ENCODE peak calls at places on chromosomes 2 and 18, in four cellular contexts. A is K562, F is IMR-90, S is GM12878. W is an unnamed sample.

GRCh38 chr2:238793351-238793750 is 54.5 kb upstream of the TWIST2 start:
- DNase-seq in A (no peak), F (peak), S (no peak), W (no peak)

GRCh38 chr2:113858764-113859163 is 31.1 kb upstream of the ACTR3 start:
- DNase-seq in A (peak), S (no peak), F (peak), W (no peak)

GRCh38 chr2:106825161-106825560 is 60.8 kb downstream of the ST6GAL2 start:
- DNase-seq in F (no peak), S (no peak), A (no peak), W (no peak)

GRCh38 chr2:68428746-68429145 is 38.3 kb downstream of the FBXO48 start:
- DNase-seq in A (no peak), F (no peak), S (no peak), W (no peak)

GRCh38 chr2:112995346-112995920 is 9.8 kb upstream of the IL36A start:
- DNase-seq in A (no peak), S (no peak), F (no peak), W (no peak)

GRCh38 chr2:69272803-69273471 is 114.1 kb downstream of the GFPT1 start:
- DNase-seq in F (peak), A (no peak), S (no peak), W (peak)

GRCh38 chr2:64485302-64485701 is 31.3 kb downstream of the LGALSL start:
- DNase-seq in F (no peak), A (no peak), S (no peak), W (no peak)

GRCh38 chr2:128262315-128263253 is 56.1 kb downstream of the HS6ST1 start:
- DNase-seq in S (no peak), A (no peak), F (no peak), W (no peak)

GRCh38 chr2:55590810-55591440 is 26.5 kb downstream of the PPP4R3B start:
- DNase-seq in S (peak), F (peak), A (peak), W (no peak)

GRCh38 chr2:118169359-118170005 is 81.2 kb downstream of the INSIG2 start:
- DNase-seq in F (no peak), A (no peak), S (no peak), W (no peak)

GRCh38 chr18:31680836-31681568 is 3.4 kb downstream of the B4GALT6 start:
- DNase-seq in F (no peak), A (peak), S (no peak), W (peak)

GRCh38 chr2:120350801-120351324 is 4.9 kb downstream of the INHBB start:
- DNase-seq in F (no peak), A (peak), S (no peak), W (no peak)

GRCh38 chr2:215506604-215506990 is 70.7 kb upstream of the FN1 start:
- DNase-seq in A (no peak), F (no peak), S (no peak), W (no peak)

GRCh38 chr18:63648241-63648640 is 4.2 kb upstream of the SERPINB4 start:
- DNase-seq in F (peak), A (no peak), S (no peak), W (no peak)

GRCh38 chr2:45812039-45812500 is 160.6 kb downstream of the PRKCE start:
- DNase-seq in A (no peak), F (peak), S (no peak), W (peak)

GRCh38 chr2:148877403-148877740 is 2.3 kb downstream of the KIF5C start:
- DNase-seq in F (no peak), S (no peak), A (no peak), W (no peak)

GRCh38 chr2:186718122-186718521 is 24.3 kb downstream of the FAM171B start:
- DNase-seq in S (no peak), A (no peak), F (no peak), W (no peak)

GRCh38 chr2:238743243-238744068 is 104.4 kb upstream of the TWIST2 start:
- DNase-seq in F (no peak), S (no peak), A (peak), W (no peak)

GRCh38 chr2:241612156-241613017 is 24.6 kb downstream of the THAP4 start:
- DNase-seq in A (no peak), S (no peak), F (peak), W (no peak)

GRCh38 chr2:55734726-55735125 is 41.1 kb upstream of the PNPT1 start:
- DNase-seq in S (no peak), A (no peak), F (no peak), W (no peak)

GRCh38 chr2:20625920-20626697 is 24.8 kb downstream of the HS1BP3 start:
- DNase-seq in A (no peak), S (no peak), F (no peak), W (no peak)

GRCh38 chr18:62450546-62451395 is 72.1 kb upstream of the ZCCHC2 start:
- DNase-seq in F (peak), A (peak), S (no peak), W (peak)

GRCh38 chr2:128291844-128292598 is 26.6 kb downstream of the HS6ST1 start:
- DNase-seq in A (no peak), F (no peak), S (no peak), W (no peak)

GRCh38 chr18:3468066-3468705 is 18.2 kb downstream of the TGIF1 start:
- DNase-seq in S (no peak), A (no peak), F (no peak), W (no peak)

GRCh38 chr18:10008006-10008647 is 94.3 kb downstream of the VAPA start:
- DNase-seq in F (no peak), A (no peak), S (no peak), W (no peak)

GRCh38 chr2:196170681-196171247 is 614 bp downstream of the STK17B start:
- DNase-seq in A (peak), F (peak), S (no peak), W (no peak)

GRCh38 chr18:36128907-36129299 is 237 bp downstream of the SLC39A6 start:
- DNase-seq in A (no peak), F (no peak), S (no peak), W (no peak)
- TF ChIP-seq FOS in A (no peak), F (no peak), S (no peak), W (no peak)

GRCh38 chr2:129936334-129936934 is 43.0 kb upstream of the RAB6C start:
- DNase-seq in F (no peak), A (peak), S (no peak), W (no peak)
- TF ChIP-seq FOS in F (no peak), A (no peak), S (no peak), W (no peak)

GRCh38 chr2:2183717-2184116 is 147.4 kb downstream of the MYT1L start:
- DNase-seq in S (no peak), A (no peak), F (no peak), W (no peak)
- TF ChIP-seq FOS in S (no peak), A (no peak), F (no peak), W (no peak)

DNA sequence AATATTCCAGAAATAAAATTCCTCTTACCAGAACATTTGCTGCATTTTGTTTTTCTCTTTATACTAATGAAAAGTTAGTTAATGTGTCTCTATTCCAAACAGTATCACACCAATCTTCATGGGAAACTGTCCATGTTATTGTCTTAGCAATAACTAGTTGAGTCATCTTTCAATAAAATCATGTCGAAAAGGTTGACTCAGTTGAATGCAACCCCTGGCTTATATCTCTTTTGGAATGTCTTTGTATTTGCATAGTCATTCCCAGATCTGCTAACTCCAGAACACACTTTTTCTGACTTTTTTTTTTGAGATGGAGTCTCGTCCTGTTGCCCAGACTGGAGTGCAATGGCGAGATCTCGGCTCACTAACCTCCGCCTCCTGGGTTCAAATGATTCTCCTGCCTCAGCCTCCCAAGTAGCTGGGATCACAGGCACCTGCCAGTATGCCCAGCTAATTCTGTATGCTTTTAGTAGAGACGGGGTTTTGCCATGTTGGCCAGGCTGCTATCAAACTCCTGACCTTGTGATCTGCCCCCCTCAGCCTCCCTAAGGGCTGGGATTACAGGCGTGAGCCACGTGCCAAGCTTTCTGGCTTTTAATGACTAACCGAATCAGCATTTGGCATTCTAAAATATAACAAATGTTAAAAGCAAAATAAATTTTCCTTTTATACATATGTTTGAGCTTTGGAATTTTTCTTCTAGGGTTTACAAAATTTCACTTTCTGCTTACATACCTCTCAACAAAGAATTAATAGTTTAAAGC is 133.2 kb upstream of the GULP1 start:
- DNase-seq in S (no peak), A (no peak), F (peak), W (no peak)
- TF ChIP-seq FOS in S (no peak), A (no peak), F (no peak), W (no peak)

GRCh38 chr2:37500031-37500430 is 155.6 kb downstream of the QPCT start:
- DNase-seq in F (peak), S (no peak), A (no peak), W (no peak)
- TF ChIP-seq FOS in F (peak), S (no peak), A (no peak), W (no peak)

GRCh38 chr2:40758778-40759177 is 306.9 kb upstream of the SLC8A1 start:
- DNase-seq in A (no peak), S (no peak), F (peak), W (peak)
- TF ChIP-seq FOS in A (no peak), S (no peak), F (no peak), W (no peak)

GRCh38 chr2:3956344-3956743 is 253.0 kb downstream of the DCDC2C start:
- DNase-seq in A (no peak), S (no peak), F (no peak), W (no peak)

GRCh38 chr2:3953117-3953516 is 249.7 kb downstream of the DCDC2C start:
- DNase-seq in F (no peak), A (no peak), S (no peak), W (no peak)

GRCh38 chr2:3956892-3957291 is 253.5 kb downstream of the DCDC2C start:
- DNase-seq in F (no peak), A (no peak), S (no peak), W (no peak)

DNA sequence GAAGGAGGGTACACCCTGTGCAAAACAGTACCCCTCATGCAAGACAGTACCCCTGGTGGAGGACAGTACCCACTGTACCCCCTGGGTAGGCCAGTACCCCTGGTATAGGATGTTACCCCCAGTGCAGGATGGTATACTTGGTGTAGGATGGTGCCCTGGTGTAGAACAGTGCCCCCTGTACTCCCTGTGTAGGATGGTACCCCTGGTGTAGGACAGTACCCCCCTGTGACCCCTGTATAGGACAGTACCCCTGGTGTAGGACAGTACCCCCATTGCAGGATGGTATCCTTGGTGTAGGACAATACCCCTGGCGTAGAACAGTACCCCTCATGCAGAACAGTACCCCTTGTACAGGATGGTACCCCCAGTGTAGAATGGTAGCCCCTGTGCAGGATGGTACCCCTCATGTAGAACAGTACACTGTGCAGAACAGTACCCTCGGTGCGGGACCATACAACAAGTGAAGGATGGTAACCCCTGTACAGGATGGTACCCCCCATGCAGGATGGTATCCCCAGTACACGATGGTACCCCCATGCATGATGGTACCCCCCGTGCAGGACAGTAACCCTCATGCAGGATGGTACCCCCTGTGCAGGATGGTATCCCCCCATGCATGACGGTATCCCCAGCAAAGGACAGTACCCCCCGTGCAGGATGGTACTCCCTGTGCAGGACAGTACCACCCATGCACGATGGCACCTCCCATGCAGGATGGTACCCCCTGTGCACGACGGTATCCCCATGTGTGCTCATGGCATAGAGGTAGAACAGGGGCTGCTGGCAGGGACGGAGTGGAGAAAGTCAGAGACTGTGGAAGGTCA is 248.0 kb downstream of the DCDC2C start:
- DNase-seq in F (no peak), S (no peak), A (no peak), W (no peak)
- TF ChIP-seq FOS in F (no peak), S (no peak), A (no peak), W (no peak)

DNA sequence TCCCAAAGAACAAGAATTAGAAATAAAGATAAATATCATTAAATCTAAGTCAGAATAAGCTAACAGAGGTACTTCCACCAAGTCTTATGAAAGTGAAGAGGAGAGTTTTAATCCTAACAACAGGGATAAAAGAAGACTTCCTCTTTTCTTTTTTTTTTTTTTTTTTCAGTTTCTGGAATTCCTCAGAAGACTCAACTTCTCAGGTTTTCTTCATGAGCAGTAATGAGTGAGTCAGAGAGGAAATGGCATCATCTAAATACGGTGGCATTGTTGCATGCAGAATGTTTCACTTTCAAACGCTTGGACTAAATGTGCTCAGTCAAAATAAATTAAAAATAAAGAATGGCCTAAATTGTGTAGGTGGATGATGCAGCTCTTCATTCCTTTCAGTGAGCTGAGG is 45.6 kb upstream of the ARHGAP15 start:
- DNase-seq in F (peak), A (no peak), S (no peak), W (peak)
- TF ChIP-seq FOS in F (peak), A (no peak), S (no peak), W (peak)